ENCODE peak calls at places on chromosomes 4 and X, in five cellular contexts. R, N, P, Y and O are unnamed samples. For H3K4me1, the result is how much of the 10 kb centered on the place peaks cover.

GRCh38 chrX:132393090-132393884 is 95.6 kb downstream of the MBNL3 start:
- ATAC-seq in Y (no peak), P (no peak), R (no peak), N (no peak), O (no peak)

GRCh38 chrX:44651347-44651746 is 108.7 kb upstream of the FUNDC1 start:
- ATAC-seq in Y (no peak), N (no peak), P (no peak), R (peak), O (no peak)

GRCh38 chr4:152357206-152357605 is 178.7 kb downstream of the FBXW7 start:
- ATAC-seq in R (peak), P (no peak), N (no peak), Y (no peak), O (no peak)

GRCh38 chrX:104539081-104539480 is 26.9 kb upstream of the IL1RAPL2 start:
- ATAC-seq in P (no peak), Y (no peak), N (no peak), R (no peak), O (no peak)

GRCh38 chr4:1584498-1584897 is 99.6 kb downstream of the FAM53A start:
- ATAC-seq in N (no peak), R (no peak), P (no peak), Y (no peak), O (no peak)

GRCh38 chr4:48035952-48036351 is 19.4 kb downstream of the NIPAL1 start:
- ATAC-seq in N (no peak), R (no peak), Y (no peak), P (no peak), O (no peak)

GRCh38 chrX:21657318-21658151 is 595 bp downstream of the KLHL34 start:
- ATAC-seq in Y (no peak), P (no peak), R (peak), N (no peak), O (no peak)

GRCh38 chr4:40686081-40686913 is 56.6 kb upstream of the RBM47 start:
- ATAC-seq in Y (no peak), N (no peak), R (no peak), P (no peak), O (no peak)

GRCh38 chr4:107843394-107843793 is 18.7 kb downstream of the SGMS2 start:
- ATAC-seq in P (peak), R (no peak), Y (peak), N (no peak), O (no peak)

GRCh38 chr4:16783119-16783518 is 115.3 kb downstream of the LDB2 start:
- ATAC-seq in P (no peak), Y (peak), N (no peak), R (no peak), O (no peak)

GRCh38 chrX:101206471-101206870 is 13.1 kb upstream of the DRP2 start:
- ATAC-seq in R (no peak), N (no peak), Y (peak), P (peak), O (no peak)

GRCh38 chr4:83139514-83140156 is 25.1 kb upstream of the PLAC8 start:
- ATAC-seq in N (no peak), P (no peak), Y (no peak), R (no peak), O (no peak)

GRCh38 chrX:16786791-16787735 is 797 bp downstream of the TXLNG start:
- ATAC-seq in R (peak), N (no peak), P (peak), Y (peak), O (peak)

GRCh38 chr4:126890994-126891393 is 741.8 kb upstream of the INTU start:
- ATAC-seq in P (no peak), N (no peak), R (no peak), Y (no peak), O (no peak)

GRCh38 chr4:48340276-48340904 is 939 bp upstream of the SLAIN2 start:
- ATAC-seq in P (peak), N (peak), R (no peak), Y (peak), O (peak)

GRCh38 chrX:139324756-139325155 is 205.8 kb upstream of the F9 start:
- ATAC-seq in Y (peak), P (no peak), N (no peak), R (no peak), O (no peak)

GRCh38 chr4:152728343-152728742 is 48.5 kb upstream of the TMEM154 start:
- ATAC-seq in P (no peak), N (no peak), R (no peak), Y (no peak), O (no peak)

GRCh38 chrX:100928660-100929613 is at the start of gene XKRX:
- ATAC-seq in R (no peak), Y (peak), P (peak), N (no peak), O (no peak)

GRCh38 chr4:111775908-111776307 is 369.3 kb upstream of the FAM241A start:
- ATAC-seq in P (no peak), Y (no peak), N (no peak), R (no peak), O (no peak)
- H3K4me1 ChIP-seq in P (under half), Y (under half), N (under half), R (under half), O (under half)

GRCh38 chr4:128285085-128286023 is 2.3 kb downstream of the PGRMC2 start:
- ATAC-seq in P (no peak), R (no peak), N (no peak), Y (no peak), O (no peak)

GRCh38 chr4:128287871-128288688 is 467 bp upstream of the PGRMC2 start:
- ATAC-seq in N (peak), P (peak), R (peak), Y (peak), O (peak)

GRCh38 chr4:128286474-128287158 is 997 bp downstream of the PGRMC2 start:
- ATAC-seq in N (no peak), P (no peak), R (no peak), Y (no peak), O (no peak)

GRCh38 chr4:128288689-128289106 is 1.1 kb upstream of the PGRMC2 start:
- ATAC-seq in R (no peak), N (no peak), Y (no peak), P (peak), O (no peak)

GRCh38 chr4:128287159-128287870 is at the start of gene PGRMC2:
- ATAC-seq in N (no peak), Y (no peak), P (no peak), R (no peak), O (peak)
- H3K4me1 ChIP-seq in N (under half), Y (under half), P (under half), R (under half), O (under half)

DNA sequence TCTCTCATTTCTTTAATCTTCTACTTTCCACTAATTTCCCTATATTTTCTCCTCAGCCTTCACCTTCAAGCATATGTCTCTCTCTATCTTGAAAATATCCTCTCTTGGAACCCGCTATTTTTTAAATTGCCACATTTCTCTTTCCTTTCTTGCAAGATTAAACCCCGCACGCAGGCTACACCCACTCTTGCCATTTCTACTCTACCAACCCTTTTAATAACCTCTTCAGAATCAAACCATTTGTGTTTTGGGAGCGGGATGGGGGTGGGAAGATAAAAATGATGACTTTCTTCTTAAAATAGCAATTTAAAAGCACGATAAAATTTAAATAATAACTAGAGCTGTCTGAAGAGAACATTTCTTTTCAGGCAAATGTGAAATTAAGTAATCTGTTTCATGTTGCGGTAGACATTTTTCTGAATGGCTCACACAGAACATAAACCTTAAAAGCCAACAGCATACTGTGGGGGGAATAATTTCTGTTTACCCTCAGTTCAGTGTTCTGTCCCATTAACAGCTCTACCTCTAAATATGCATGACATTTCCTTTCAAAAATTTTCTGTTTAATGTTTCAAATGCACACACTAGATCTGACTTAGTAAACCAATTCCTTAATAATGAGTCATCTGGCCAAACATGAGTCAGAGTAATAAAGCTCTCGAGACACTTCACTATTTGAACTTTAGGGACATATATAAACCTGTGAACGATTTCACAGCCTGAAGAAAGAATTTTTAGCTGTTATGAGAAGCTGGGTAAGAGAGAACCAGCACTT is 20.5 kb downstream of the ARSJ start:
- ATAC-seq in N (no peak), Y (peak), P (no peak), R (no peak), O (peak)
- H3K4me1 ChIP-seq in N (under half), Y (under half), P (under half), R (under half), O (under half)

GRCh38 chr4:148434075-148434773 is 8.0 kb downstream of the NR3C2 start:
- ATAC-seq in P (no peak), N (no peak), R (no peak), Y (no peak), O (no peak)
- H3K4me1 ChIP-seq in P (under half), N (under half), R (under half), Y (under half), O (under half)

GRCh38 chr4:99947608-99948007 is 1.2 kb upstream of the DNAJB14 start:
- ATAC-seq in Y (no peak), R (no peak), P (no peak), N (no peak), O (no peak)

GRCh38 chr4:99945718-99946345 is 586 bp downstream of the DNAJB14 start:
- ATAC-seq in P (no peak), Y (peak), N (no peak), R (no peak), O (no peak)

GRCh38 chr4:99946346-99947189 is at the start of gene DNAJB14:
- ATAC-seq in Y (peak), R (peak), P (peak), N (peak), O (peak)

GRCh38 chr4:99947190-99947578 is 766 bp upstream of the DNAJB14 start:
- ATAC-seq in P (no peak), R (no peak), N (no peak), Y (no peak), O (no peak)

DNA sequence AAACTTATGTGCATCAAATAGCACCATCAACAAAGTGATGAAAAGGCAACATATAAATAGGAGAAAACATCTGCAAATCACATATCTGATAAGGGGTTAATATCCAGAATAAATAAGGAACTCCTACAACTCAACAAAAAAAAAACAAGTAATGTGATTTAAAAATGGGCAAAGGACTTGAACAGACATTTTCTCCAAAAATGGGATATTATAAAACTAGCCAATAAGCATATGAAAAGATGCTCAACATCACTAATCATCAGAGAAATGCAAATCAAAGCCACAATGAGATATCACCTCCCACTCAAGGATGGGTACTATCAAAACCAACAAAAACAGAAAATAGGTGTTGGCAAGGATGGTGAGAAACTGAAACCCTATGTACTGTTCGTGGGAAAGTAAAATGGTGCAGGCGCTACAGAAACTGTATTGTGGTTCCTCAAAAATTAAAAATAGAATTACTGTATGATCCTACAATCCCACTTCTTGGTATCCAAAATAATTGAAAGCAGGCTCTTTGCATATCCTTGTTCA is 2.4 kb downstream of the DNAJB14 start:
- ATAC-seq in N (no peak), Y (no peak), R (no peak), P (no peak), O (no peak)
- H3K4me1 ChIP-seq in N (half or more), Y (under half), R (under half), P (under half), O (under half)

GRCh38 chrX:112391313-112391712 is 288.4 kb downstream of the LHFPL1 start:
- ATAC-seq in P (no peak), N (no peak), R (peak), Y (no peak), O (no peak)
- H3K4me1 ChIP-seq in P (under half), N (under half), R (under half), Y (under half), O (under half)

DNA sequence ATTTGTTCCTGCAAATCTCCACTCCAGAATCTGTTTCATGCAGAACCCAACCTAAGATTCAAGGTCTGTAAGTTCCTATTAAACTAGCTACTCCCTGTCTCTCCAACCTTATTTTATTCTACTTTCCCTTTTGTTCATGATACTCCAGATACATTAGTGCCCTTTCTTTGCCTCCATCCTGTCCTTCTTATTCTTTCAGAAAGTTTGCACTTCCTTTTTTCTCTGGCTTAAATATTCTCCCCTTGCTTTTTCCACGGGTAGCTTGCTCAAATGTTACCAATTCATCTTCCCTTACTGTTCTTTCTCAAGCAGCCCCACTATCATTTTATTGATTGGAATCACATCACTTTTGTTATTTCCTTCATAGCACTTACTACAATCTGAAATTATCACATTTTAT is 72.1 kb downstream of the CAMK2D start:
- ATAC-seq in R (no peak), Y (no peak), P (no peak), N (no peak), O (no peak)
- H3K4me1 ChIP-seq in R (under half), Y (under half), P (under half), N (half or more), O (under half)

GRCh38 chrX:72240976-72241375 is 2.1 kb upstream of the ERCC6L start:
- ATAC-seq in P (no peak), R (no peak), Y (no peak), N (no peak), O (no peak)
- H3K4me1 ChIP-seq in P (under half), R (under half), Y (under half), N (under half), O (under half)

GRCh38 chr4:184473265-184473514 is 1.2 kb downstream of the IRF2 start:
- ATAC-seq in Y (no peak), N (no peak), P (no peak), R (no peak), O (peak)
- H3K4me1 ChIP-seq in Y (half or more), N (half or more), P (under half), R (half or more), O (half or more)

GRCh38 chr4:101670897-101671296 is 119.6 kb upstream of the BANK1 start:
- ATAC-seq in R (peak), N (no peak), Y (no peak), P (no peak), O (peak)
- H3K4me1 ChIP-seq in R (under half), N (under half), Y (under half), P (under half), O (under half)